ENCODE peak calls at places on chromosomes 3 and 15, in seven cellular contexts. One of them, this sample, is unnamed.

GRCh38 chr15:34809186-34809585 is 13.8 kb upstream of the ACTC1 start:
- DNase-seq in spleen: no peak
- DNase-seq in psoas muscle: no peak
- DNase-seq in naive thymus-derived CD4-positive, alpha-beta T cell: no peak
- DNase-seq in foreskin fibroblast: no peak
- DNase-seq in BE2C: no peak
- DNase-seq in cardiac muscle cell: no peak
- DNase-seq in this sample: no peak

GRCh38 chr3:185424435-185424834 is 61.5 kb downstream of the MAP3K13 start:
- DNase-seq in spleen: no peak
- DNase-seq in psoas muscle: no peak
- DNase-seq in naive thymus-derived CD4-positive, alpha-beta T cell: no peak
- DNase-seq in foreskin fibroblast: no peak
- DNase-seq in BE2C: no peak
- DNase-seq in cardiac muscle cell: no peak
- DNase-seq in this sample: no peak

GRCh38 chr15:77010842-77011241 is 15.9 kb downstream of the PSTPIP1 start:
- DNase-seq in spleen: no peak
- DNase-seq in psoas muscle: peak
- DNase-seq in naive thymus-derived CD4-positive, alpha-beta T cell: no peak
- DNase-seq in foreskin fibroblast: no peak
- DNase-seq in BE2C: no peak
- DNase-seq in cardiac muscle cell: no peak
- DNase-seq in this sample: no peak

GRCh38 chr3:8593022-8593817 is 51.4 kb downstream of the SSUH2 start:
- DNase-seq in spleen: no peak
- DNase-seq in psoas muscle: peak
- DNase-seq in naive thymus-derived CD4-positive, alpha-beta T cell: no peak
- DNase-seq in foreskin fibroblast: no peak
- DNase-seq in BE2C: no peak
- DNase-seq in cardiac muscle cell: peak
- DNase-seq in this sample: peak

GRCh38 chr15:98896802-98897732 is 110.5 kb downstream of the PGPEP1L start:
- DNase-seq in spleen: no peak
- DNase-seq in psoas muscle: no peak
- DNase-seq in naive thymus-derived CD4-positive, alpha-beta T cell: no peak
- DNase-seq in foreskin fibroblast: peak
- DNase-seq in BE2C: no peak
- DNase-seq in cardiac muscle cell: peak
- DNase-seq in this sample: peak

GRCh38 chr15:52102468-52102867 is 10.1 kb downstream of the BCL2L10 start:
- DNase-seq in spleen: no peak
- DNase-seq in psoas muscle: no peak
- DNase-seq in naive thymus-derived CD4-positive, alpha-beta T cell: no peak
- DNase-seq in foreskin fibroblast: peak
- DNase-seq in BE2C: no peak
- DNase-seq in cardiac muscle cell: peak
- DNase-seq in this sample: peak

GRCh38 chr3:182212479-182213076 is 500.9 kb downstream of the SOX2 start:
- DNase-seq in spleen: no peak
- DNase-seq in psoas muscle: peak
- DNase-seq in naive thymus-derived CD4-positive, alpha-beta T cell: no peak
- DNase-seq in foreskin fibroblast: peak
- DNase-seq in BE2C: peak
- DNase-seq in cardiac muscle cell: peak
- DNase-seq in this sample: peak

GRCh38 chr15:22979699-22980188 is 424 bp downstream of the CYFIP1 start:
- DNase-seq in spleen: peak
- DNase-seq in psoas muscle: peak
- DNase-seq in naive thymus-derived CD4-positive, alpha-beta T cell: peak
- DNase-seq in foreskin fibroblast: no peak
- DNase-seq in BE2C: no peak
- DNase-seq in cardiac muscle cell: peak
- DNase-seq in this sample: no peak

GRCh38 chr15:77025941-77026411 is 31.1 kb downstream of the PSTPIP1 start:
- DNase-seq in spleen: peak
- DNase-seq in psoas muscle: peak
- DNase-seq in naive thymus-derived CD4-positive, alpha-beta T cell: no peak
- DNase-seq in foreskin fibroblast: no peak
- DNase-seq in BE2C: no peak
- DNase-seq in cardiac muscle cell: no peak
- DNase-seq in this sample: no peak

GRCh38 chr15:38193496-38193895 is 59.1 kb upstream of the SPRED1 start:
- DNase-seq in spleen: no peak
- DNase-seq in psoas muscle: no peak
- DNase-seq in naive thymus-derived CD4-positive, alpha-beta T cell: no peak
- DNase-seq in foreskin fibroblast: no peak
- DNase-seq in BE2C: no peak
- DNase-seq in cardiac muscle cell: no peak
- DNase-seq in this sample: peak

GRCh38 chr15:46946953-46947352 is 770.4 kb upstream of the SEMA6D start:
- DNase-seq in spleen: no peak
- DNase-seq in psoas muscle: no peak
- DNase-seq in naive thymus-derived CD4-positive, alpha-beta T cell: no peak
- DNase-seq in foreskin fibroblast: no peak
- DNase-seq in BE2C: no peak
- DNase-seq in cardiac muscle cell: no peak
- DNase-seq in this sample: no peak

GRCh38 chr3:151550642-151551041 is 89.8 kb upstream of the IGSF10 start:
- DNase-seq in spleen: no peak
- DNase-seq in psoas muscle: no peak
- DNase-seq in naive thymus-derived CD4-positive, alpha-beta T cell: no peak
- DNase-seq in foreskin fibroblast: no peak
- DNase-seq in BE2C: peak
- DNase-seq in cardiac muscle cell: no peak
- DNase-seq in this sample: no peak

GRCh38 chr3:60188803-60189202 is 1062.4 kb downstream of the FHIT start:
- DNase-seq in spleen: no peak
- DNase-seq in psoas muscle: no peak
- DNase-seq in naive thymus-derived CD4-positive, alpha-beta T cell: no peak
- DNase-seq in foreskin fibroblast: no peak
- DNase-seq in BE2C: no peak
- DNase-seq in cardiac muscle cell: no peak
- DNase-seq in this sample: no peak

GRCh38 chr3:118262800-118263402 is 771.7 kb downstream of the IGSF11 start:
- DNase-seq in spleen: no peak
- DNase-seq in psoas muscle: no peak
- DNase-seq in naive thymus-derived CD4-positive, alpha-beta T cell: no peak
- DNase-seq in foreskin fibroblast: no peak
- DNase-seq in BE2C: no peak
- DNase-seq in cardiac muscle cell: no peak
- DNase-seq in this sample: no peak

GRCh38 chr15:90101130-90101968 is 919 bp downstream of the IDH2 start:
- DNase-seq in spleen: peak
- DNase-seq in psoas muscle: peak
- DNase-seq in naive thymus-derived CD4-positive, alpha-beta T cell: peak
- DNase-seq in foreskin fibroblast: no peak
- DNase-seq in BE2C: peak
- DNase-seq in cardiac muscle cell: peak
- DNase-seq in this sample: peak

GRCh38 chr15:39851505-39852082 is 68.5 kb downstream of the GPR176 start:
- DNase-seq in spleen: no peak
- DNase-seq in psoas muscle: no peak
- DNase-seq in naive thymus-derived CD4-positive, alpha-beta T cell: no peak
- DNase-seq in foreskin fibroblast: no peak
- DNase-seq in BE2C: no peak
- DNase-seq in cardiac muscle cell: peak
- DNase-seq in this sample: peak

GRCh38 chr15:26970712-26971210 is at the start of gene GABRG3:
- DNase-seq in spleen: no peak
- DNase-seq in psoas muscle: no peak
- DNase-seq in naive thymus-derived CD4-positive, alpha-beta T cell: no peak
- DNase-seq in foreskin fibroblast: no peak
- DNase-seq in BE2C: peak
- DNase-seq in cardiac muscle cell: no peak
- DNase-seq in this sample: no peak

GRCh38 chr3:141100531-141101320 is 49.6 kb downstream of the SPSB4 start:
- DNase-seq in spleen: no peak
- DNase-seq in psoas muscle: no peak
- DNase-seq in naive thymus-derived CD4-positive, alpha-beta T cell: no peak
- DNase-seq in foreskin fibroblast: no peak
- DNase-seq in BE2C: no peak
- DNase-seq in cardiac muscle cell: no peak
- DNase-seq in this sample: no peak

GRCh38 chr3:141103503-141103902 is 52.4 kb downstream of the SPSB4 start:
- DNase-seq in spleen: no peak
- DNase-seq in psoas muscle: no peak
- DNase-seq in naive thymus-derived CD4-positive, alpha-beta T cell: no peak
- DNase-seq in foreskin fibroblast: no peak
- DNase-seq in BE2C: no peak
- DNase-seq in cardiac muscle cell: no peak
- DNase-seq in this sample: no peak

GRCh38 chr3:141102372-141102771 is 51.2 kb downstream of the SPSB4 start:
- DNase-seq in spleen: no peak
- DNase-seq in psoas muscle: peak
- DNase-seq in naive thymus-derived CD4-positive, alpha-beta T cell: no peak
- DNase-seq in foreskin fibroblast: no peak
- DNase-seq in BE2C: no peak
- DNase-seq in cardiac muscle cell: no peak
- DNase-seq in this sample: no peak

GRCh38 chr3:141104151-141104741 is 53.1 kb downstream of the SPSB4 start:
- DNase-seq in spleen: no peak
- DNase-seq in psoas muscle: peak
- DNase-seq in naive thymus-derived CD4-positive, alpha-beta T cell: no peak
- DNase-seq in foreskin fibroblast: no peak
- DNase-seq in BE2C: no peak
- DNase-seq in cardiac muscle cell: no peak
- DNase-seq in this sample: no peak

DNA sequence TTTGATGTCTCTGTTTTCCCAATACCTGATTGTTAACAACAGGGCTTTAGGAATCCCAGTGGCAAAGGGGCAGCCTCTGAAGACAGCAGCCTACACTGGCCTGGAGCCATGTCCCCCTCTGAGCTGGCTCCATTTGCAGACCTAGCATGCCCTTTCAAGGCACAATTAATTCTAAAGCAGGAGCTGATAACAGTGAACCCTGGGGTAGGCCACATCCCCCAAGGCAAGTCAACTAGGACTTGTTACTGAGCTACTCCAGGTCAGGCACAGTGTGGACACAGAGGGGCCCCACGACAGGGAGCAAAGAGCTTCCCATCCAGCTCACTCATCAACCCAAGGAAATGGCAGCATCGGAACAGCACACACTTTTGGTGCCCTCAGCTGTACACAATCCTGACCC is 51.9 kb downstream of the SPSB4 start:
- DNase-seq in spleen: no peak
- DNase-seq in psoas muscle: peak
- DNase-seq in naive thymus-derived CD4-positive, alpha-beta T cell: no peak
- DNase-seq in foreskin fibroblast: no peak
- DNase-seq in BE2C: peak
- DNase-seq in cardiac muscle cell: no peak
- DNase-seq in this sample: no peak
- H3K4me3 ChIP-seq in spleen: no peak
- H3K4me3 ChIP-seq in psoas muscle: no peak
- H3K4me3 ChIP-seq in naive thymus-derived CD4-positive, alpha-beta T cell: no peak
- H3K4me3 ChIP-seq in foreskin fibroblast: no peak
- H3K4me3 ChIP-seq in BE2C: no peak
- H3K4me3 ChIP-seq in cardiac muscle cell: no peak
- H3K4me3 ChIP-seq in this sample: no peak

GRCh38 chr3:48898383-48899234 is at the start of gene SLC25A20:
- DNase-seq in spleen: peak
- DNase-seq in psoas muscle: peak
- DNase-seq in naive thymus-derived CD4-positive, alpha-beta T cell: peak
- DNase-seq in foreskin fibroblast: peak
- DNase-seq in BE2C: peak
- DNase-seq in cardiac muscle cell: peak
- DNase-seq in this sample: peak

GRCh38 chr3:48897401-48898376 is 993 bp downstream of the SLC25A20 start:
- DNase-seq in spleen: peak
- DNase-seq in psoas muscle: no peak
- DNase-seq in naive thymus-derived CD4-positive, alpha-beta T cell: no peak
- DNase-seq in foreskin fibroblast: no peak
- DNase-seq in BE2C: no peak
- DNase-seq in cardiac muscle cell: peak
- DNase-seq in this sample: peak

GRCh38 chr3:48896991-48897390 is 1.7 kb downstream of the SLC25A20 start:
- DNase-seq in spleen: no peak
- DNase-seq in psoas muscle: no peak
- DNase-seq in naive thymus-derived CD4-positive, alpha-beta T cell: no peak
- DNase-seq in foreskin fibroblast: no peak
- DNase-seq in BE2C: no peak
- DNase-seq in cardiac muscle cell: peak
- DNase-seq in this sample: peak

GRCh38 chr3:48899298-48899697 is 616 bp upstream of the SLC25A20 start:
- DNase-seq in spleen: no peak
- DNase-seq in psoas muscle: no peak
- DNase-seq in naive thymus-derived CD4-positive, alpha-beta T cell: peak
- DNase-seq in foreskin fibroblast: no peak
- DNase-seq in BE2C: no peak
- DNase-seq in cardiac muscle cell: peak
- DNase-seq in this sample: no peak
- H3K4me3 ChIP-seq in spleen: no peak
- H3K4me3 ChIP-seq in psoas muscle: peak
- H3K4me3 ChIP-seq in naive thymus-derived CD4-positive, alpha-beta T cell: peak
- H3K4me3 ChIP-seq in foreskin fibroblast: peak
- H3K4me3 ChIP-seq in BE2C: peak
- H3K4me3 ChIP-seq in cardiac muscle cell: peak
- H3K4me3 ChIP-seq in this sample: peak

GRCh38 chr3:123819949-123820348 is 64.2 kb downstream of the MYLK start:
- DNase-seq in spleen: no peak
- DNase-seq in psoas muscle: no peak
- DNase-seq in naive thymus-derived CD4-positive, alpha-beta T cell: no peak
- DNase-seq in foreskin fibroblast: no peak
- DNase-seq in BE2C: no peak
- DNase-seq in cardiac muscle cell: no peak
- DNase-seq in this sample: no peak

GRCh38 chr3:123818324-123818920 is 65.7 kb downstream of the MYLK start:
- DNase-seq in spleen: no peak
- DNase-seq in psoas muscle: no peak
- DNase-seq in naive thymus-derived CD4-positive, alpha-beta T cell: no peak
- DNase-seq in foreskin fibroblast: no peak
- DNase-seq in BE2C: no peak
- DNase-seq in cardiac muscle cell: peak
- DNase-seq in this sample: peak

GRCh38 chr3:123816673-123817207 is 67.4 kb downstream of the MYLK start:
- DNase-seq in spleen: no peak
- DNase-seq in psoas muscle: no peak
- DNase-seq in naive thymus-derived CD4-positive, alpha-beta T cell: no peak
- DNase-seq in foreskin fibroblast: no peak
- DNase-seq in BE2C: no peak
- DNase-seq in cardiac muscle cell: peak
- DNase-seq in this sample: peak

GRCh38 chr3:123817413-123817812 is 66.7 kb downstream of the MYLK start:
- DNase-seq in spleen: no peak
- DNase-seq in psoas muscle: no peak
- DNase-seq in naive thymus-derived CD4-positive, alpha-beta T cell: no peak
- DNase-seq in foreskin fibroblast: no peak
- DNase-seq in BE2C: no peak
- DNase-seq in cardiac muscle cell: peak
- DNase-seq in this sample: peak

GRCh38 chr3:123818921-123819429 is 65.2 kb downstream of the MYLK start:
- DNase-seq in spleen: no peak
- DNase-seq in psoas muscle: no peak
- DNase-seq in naive thymus-derived CD4-positive, alpha-beta T cell: no peak
- DNase-seq in foreskin fibroblast: peak
- DNase-seq in BE2C: no peak
- DNase-seq in cardiac muscle cell: peak
- DNase-seq in this sample: peak
- H3K4me3 ChIP-seq in spleen: no peak
- H3K4me3 ChIP-seq in psoas muscle: no peak
- H3K4me3 ChIP-seq in naive thymus-derived CD4-positive, alpha-beta T cell: no peak
- H3K4me3 ChIP-seq in foreskin fibroblast: no peak
- H3K4me3 ChIP-seq in BE2C: no peak
- H3K4me3 ChIP-seq in cardiac muscle cell: no peak
- H3K4me3 ChIP-seq in this sample: no peak

GRCh38 chr15:74869726-74870407 is 3.3 kb downstream of the SCAMP2 start:
- DNase-seq in spleen: peak
- DNase-seq in psoas muscle: peak
- DNase-seq in naive thymus-derived CD4-positive, alpha-beta T cell: no peak
- DNase-seq in foreskin fibroblast: no peak
- DNase-seq in BE2C: no peak
- DNase-seq in cardiac muscle cell: peak
- DNase-seq in this sample: peak
- H3K4me3 ChIP-seq in spleen: no peak
- H3K4me3 ChIP-seq in psoas muscle: peak
- H3K4me3 ChIP-seq in naive thymus-derived CD4-positive, alpha-beta T cell: peak
- H3K4me3 ChIP-seq in foreskin fibroblast: no peak
- H3K4me3 ChIP-seq in BE2C: no peak
- H3K4me3 ChIP-seq in cardiac muscle cell: no peak
- H3K4me3 ChIP-seq in this sample: no peak

This sample was measured in AG10803.